ENCODE peak calls at places on chromosomes 16 and 17, in eight cellular contexts. N is tibial artery; U is CD8-positive, alpha-beta memory T cell; T is psoas muscle; S is stomach; K is hepatocyte; A is AG04450; O is esophagus squamous epithelium. Z is an unnamed sample.

GRCh38 chr17:12081720-12082119 is 61.0 kb downstream of the MAP2K4 start:
- DNase-seq in N (no peak), U (no peak), T (peak; percentile 28), S (no peak), K (no peak), A (no peak), O (no peak), Z (no peak)

GRCh38 chr17:37106049-37106448 is 157.3 kb downstream of the AATF start:
- DNase-seq in N (no peak), U (no peak), T (no peak), S (no peak), K (no peak), A (no peak), O (no peak), Z (no peak)

GRCh38 chr17:69223809-69224208 is 4.8 kb downstream of the ABCA10 start:
- DNase-seq in N (no peak), U (no peak), T (no peak), S (no peak), K (no peak), A (peak; percentile 15), O (no peak), Z (no peak)

GRCh38 chr17:19703776-19704371 is 12.5 kb downstream of the SLC47A2 start:
- DNase-seq in N (no peak), U (no peak), T (no peak), S (peak; percentile 51), K (no peak), A (no peak), O (no peak), Z (no peak)

GRCh38 chr17:63675231-63675606 is 24.7 kb downstream of the LIMD2 start:
- DNase-seq in N (no peak), U (no peak), T (no peak), S (no peak), K (no peak), A (no peak), O (no peak), Z (no peak)

GRCh38 chr17:38405654-38406053 is 22.6 kb upstream of the ARHGAP23 start:
- DNase-seq in N (no peak), U (no peak), T (no peak), S (no peak), K (no peak), A (no peak), O (no peak), Z (no peak)

GRCh38 chr16:30010817-30011504 is at the start of gene DOC2A:
- DNase-seq in N (no peak), U (no peak), T (no peak), S (no peak), K (peak; percentile 58), A (no peak), O (no peak), Z (no peak)

GRCh38 chr16:20327444-20328041 is at the start of gene GP2:
- DNase-seq in N (no peak), U (no peak), T (no peak), S (peak; percentile 50), K (no peak), A (no peak), O (no peak), Z (no peak)

GRCh38 chr17:45385331-45385997 is 47.2 kb downstream of the ARHGAP27 start:
- DNase-seq in N (peak; percentile 89), U (peak; percentile 77), T (peak; percentile 94), S (peak; percentile 95), K (peak; percentile 94), A (peak; percentile 53), O (no peak), Z (peak; percentile 88)

GRCh38 chr16:87608400-87608985 is 6.2 kb downstream of the JPH3 start:
- DNase-seq in N (peak; percentile 73), U (peak; percentile 22), T (peak; percentile 74), S (peak; percentile 49), K (peak; percentile 88), A (peak; percentile 13), O (no peak), Z (peak; percentile 31)

GRCh38 chr17:40485851-40486512 is 15.4 kb downstream of the TNS4 start:
- DNase-seq in N (peak; percentile 78), U (peak; percentile 28), T (peak; percentile 52), S (no peak), K (peak; percentile 76), A (peak; percentile 98), O (no peak), Z (no peak)

GRCh38 chr17:42577532-42578281 is at the start of gene PSMC3IP:
- DNase-seq in N (peak; percentile 97), U (peak; percentile 82), T (peak; percentile 98), S (peak; percentile 96), K (peak; percentile 96), A (peak; percentile 78), O (peak; percentile 89), Z (peak; percentile 84)

GRCh38 chr17:39014044-39014794 is 47.0 kb upstream of the FBXO47 start:
- DNase-seq in N (no peak), U (no peak), T (no peak), S (no peak), K (peak; percentile 27), A (peak; percentile 21), O (no peak), Z (no peak)

GRCh38 chr17:73902416-73903181 is 258.4 kb upstream of the SDK2 start:
- DNase-seq in N (no peak), U (no peak), T (no peak), S (no peak), K (peak; percentile 29), A (no peak), O (no peak), Z (no peak)

GRCh38 chr16:48109496-48109895 is 46.3 kb downstream of the ABCC12 start:
- DNase-seq in N (no peak), U (no peak), T (no peak), S (no peak), K (no peak), A (no peak), O (no peak), Z (no peak)

GRCh38 chr17:58541249-58541648 is 26.8 kb upstream of the MTMR4 start:
- DNase-seq in N (no peak), U (no peak), T (no peak), S (no peak), K (no peak), A (no peak), O (no peak), Z (no peak)

GRCh38 chr16:81723098-81723723 is 55.9 kb upstream of the PLCG2 start:
- DNase-seq in N (no peak), U (peak; percentile 66), T (no peak), S (no peak), K (peak; percentile 92), A (no peak), O (no peak), Z (no peak)

GRCh38 chr16:35689764-35690163 is 2230.4 kb downstream of the TP53TG3F start:
- DNase-seq in N (peak; percentile 6), U (no peak), T (no peak), S (no peak), K (no peak), A (no peak), O (no peak), Z (no peak)
- H3K9me3 ChIP-seq in N (no peaks in the 10 kb centered on the region), U (peaks cover 6% of the 10 kb centered on the region), T (peaks cover 3% of the 10 kb centered on the region), S (peaks cover 100% of the 10 kb centered on the region), K (peaks cover 3% of the 10 kb centered on the region), A (peaks cover 55% of the 10 kb centered on the region), O (peaks cover 51% of the 10 kb centered on the region), Z (peaks cover 5% of the 10 kb centered on the region)

GRCh38 chr17:61619493-61619892 is 28.5 kb upstream of the NACA2 start:
- DNase-seq in N (no peak), U (no peak), T (no peak), S (no peak), K (no peak), A (no peak), O (no peak), Z (no peak)
- H3K9me3 ChIP-seq in N (no peaks in the 10 kb centered on the region), U (peaks cover 3% of the 10 kb centered on the region), T (peaks cover 3% of the 10 kb centered on the region), S (peaks cover 15% of the 10 kb centered on the region), K (no peaks in the 10 kb centered on the region), A (peaks cover 4% of the 10 kb centered on the region), O (peaks cover 18% of the 10 kb centered on the region), Z (no peaks in the 10 kb centered on the region)

GRCh38 chr16:78915916-78916315 is 684.6 kb downstream of the MAF start:
- DNase-seq in N (no peak), U (no peak), T (no peak), S (no peak), K (no peak), A (no peak), O (no peak), Z (no peak)

GRCh38 chr16:78919852-78920251 is 680.7 kb downstream of the MAF start:
- DNase-seq in N (no peak), U (no peak), T (no peak), S (no peak), K (no peak), A (no peak), O (no peak), Z (no peak)

GRCh38 chr16:78918805-78919204 is 681.7 kb downstream of the MAF start:
- DNase-seq in N (no peak), U (no peak), T (no peak), S (no peak), K (no peak), A (no peak), O (no peak), Z (no peak)

DNA sequence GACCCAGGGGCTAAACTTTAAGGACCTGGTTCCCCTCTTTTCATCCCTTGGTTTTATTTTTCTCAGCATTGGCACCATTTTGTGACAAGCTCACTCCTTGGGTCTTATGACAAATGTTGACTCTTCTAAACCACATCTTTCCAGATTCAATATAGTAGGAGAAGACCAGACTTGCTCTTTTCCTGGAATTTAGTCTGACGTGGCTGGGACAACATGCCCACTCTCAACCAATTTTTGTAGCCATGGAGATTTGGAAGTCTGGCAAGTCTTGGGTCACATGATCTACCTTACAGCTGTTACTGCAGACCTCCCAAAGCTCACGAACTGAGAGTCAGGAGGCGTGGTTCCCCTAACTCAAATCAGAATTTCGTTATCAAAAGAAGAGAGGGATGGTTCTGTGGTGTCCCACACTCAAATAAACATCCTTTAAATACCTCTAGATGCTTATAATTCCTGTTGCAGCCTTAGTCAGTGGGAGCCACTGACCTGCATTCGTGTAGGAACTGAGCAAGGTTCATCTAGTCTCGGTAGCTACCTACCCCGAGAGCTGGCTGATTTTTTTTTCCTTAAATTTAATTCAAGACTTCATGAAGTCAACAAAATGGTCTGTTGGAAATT is 683.5 kb downstream of the MAF start:
- DNase-seq in N (no peak), U (no peak), T (no peak), S (no peak), K (no peak), A (no peak), O (no peak), Z (no peak)
- H3K9me3 ChIP-seq in N (no peaks in the 10 kb centered on the region), U (peaks cover 5% of the 10 kb centered on the region), T (peaks cover 5% of the 10 kb centered on the region), S (peaks cover 9% of the 10 kb centered on the region), K (no peaks in the 10 kb centered on the region), A (peaks cover 47% of the 10 kb centered on the region), O (peaks cover 9% of the 10 kb centered on the region), Z (no peaks in the 10 kb centered on the region)

GRCh38 chr16:35195864-35196216 is 1736.4 kb downstream of the TP53TG3F start:
- DNase-seq in N (no peak), U (no peak), T (no peak), S (no peak), K (no peak), A (no peak), O (no peak), Z (no peak)

GRCh38 chr16:35195173-35195863 is 1735.9 kb downstream of the TP53TG3F start:
- DNase-seq in N (no peak), U (no peak), T (no peak), S (no peak), K (no peak), A (no peak), O (no peak), Z (no peak)

GRCh38 chr16:35194681-35195080 is 1735.3 kb downstream of the TP53TG3F start:
- DNase-seq in N (no peak), U (no peak), T (no peak), S (no peak), K (no peak), A (no peak), O (no peak), Z (no peak)

GRCh38 chr16:35193956-35194355 is 1734.5 kb downstream of the TP53TG3F start:
- DNase-seq in N (no peak), U (no peak), T (no peak), S (no peak), K (no peak), A (no peak), O (no peak), Z (no peak)

GRCh38 chr16:35192993-35193392 is 1733.6 kb downstream of the TP53TG3F start:
- DNase-seq in N (no peak), U (no peak), T (no peak), S (no peak), K (no peak), A (no peak), O (no peak), Z (no peak)
- H3K9me3 ChIP-seq in N (no peaks in the 10 kb centered on the region), U (no peaks in the 10 kb centered on the region), T (no peaks in the 10 kb centered on the region), S (peaks cover 51% of the 10 kb centered on the region), K (no peaks in the 10 kb centered on the region), A (peaks cover 50% of the 10 kb centered on the region), O (no peaks in the 10 kb centered on the region), Z (peaks cover 3% of the 10 kb centered on the region)